ENCODE peak calls at places on chromosomes 6 and 20, in seven cellular contexts. L is brain microvascular endothelial cell, C is OCI-LY7, B is amniotic stem cell, R is HS-5, D is germinal center, M is NCI-H187. P is an unnamed sample.

GRCh38 chr6:41715779-41716515 is 19.5 kb downstream of the TFEB start:
- DNase-seq in L (no peak), C (peak; percentile 59), B (no peak), R (no peak), D (no peak), M (no peak), P (no peak)

GRCh38 chr6:32845381-32845884 is 1.6 kb upstream of the PSMB8 start:
- DNase-seq in L (no peak), C (peak; percentile 60), B (no peak), R (no peak), D (peak; percentile 46), M (no peak), P (no peak)

GRCh38 chr20:53819973-53820451 is 226.4 kb upstream of the ZNF217 start:
- DNase-seq in L (no peak), C (no peak), B (no peak), R (no peak), D (no peak), M (no peak), P (no peak)

GRCh38 chr6:9126845-9127560 is 691.7 kb upstream of the SLC35B3 start:
- DNase-seq in L (peak; percentile 55), C (no peak), B (peak; percentile 78), R (peak; percentile 94), D (no peak), M (no peak), P (no peak)

GRCh38 chr6:168925671-168926070 is 328.0 kb downstream of the THBS2 start:
- DNase-seq in L (no peak), C (no peak), B (no peak), R (no peak), D (no peak), M (no peak), P (no peak)

GRCh38 chr20:14444106-14444505 is 106.7 kb upstream of the FLRT3 start:
- DNase-seq in L (no peak), C (no peak), B (no peak), R (no peak), D (no peak), M (no peak), P (no peak)

GRCh38 chr6:139161169-139161568 is 26.3 kb downstream of the HECA start:
- DNase-seq in L (no peak), C (no peak), B (no peak), R (no peak), D (no peak), M (no peak), P (peak; percentile 60)

GRCh38 chr20:38225900-38226263 is 34.7 kb downstream of the KIAA1755 start:
- DNase-seq in L (no peak), C (no peak), B (no peak), R (no peak), D (no peak), M (no peak), P (no peak)

GRCh38 chr20:911882-912600 is 4.1 kb downstream of the ANGPT4 start:
- DNase-seq in L (no peak), C (peak; percentile 22), B (no peak), R (no peak), D (no peak), M (no peak), P (no peak)

GRCh38 chr6:26743157-26743821 is 83.7 kb upstream of the ZNF322 start:
- DNase-seq in L (peak; percentile 77), C (no peak), B (no peak), R (peak; percentile 58), D (no peak), M (no peak), P (no peak)

GRCh38 chr20:57880155-57880648 is 170.4 kb upstream of the PMEPA1 start:
- DNase-seq in L (no peak), C (no peak), B (no peak), R (no peak), D (no peak), M (no peak), P (no peak)

GRCh38 chr20:34102342-34102741 is 9.7 kb downstream of the EIF2S2 start:
- DNase-seq in L (no peak), C (no peak), B (no peak), R (no peak), D (no peak), M (no peak), P (no peak)

GRCh38 chr6:147043994-147044477 is 160.2 kb upstream of the STXBP5 start:
- DNase-seq in L (no peak), C (no peak), B (no peak), R (no peak), D (no peak), M (no peak), P (no peak)

GRCh38 chr20:18613553-18613952 is 25.7 kb downstream of the DTD1 start:
- DNase-seq in L (peak; percentile 24), C (no peak), B (no peak), R (no peak), D (no peak), M (no peak), P (no peak)

GRCh38 chr20:35541783-35542662 is at the start of gene ERGIC3:
- DNase-seq in L (peak; percentile 94), C (peak; percentile 97), B (peak; percentile 94), R (peak; percentile 75), D (peak; percentile 94), M (peak; percentile 96), P (peak; percentile 89)

GRCh38 chr6:166277021-166277420 is 31.2 kb downstream of the PRR18 start:
- DNase-seq in L (no peak), C (no peak), B (no peak), R (no peak), D (no peak), M (no peak), P (no peak)

GRCh38 chr20:16758459-16759160 is 10.5 kb downstream of the OTOR start:
- DNase-seq in L (no peak), C (no peak), B (no peak), R (no peak), D (no peak), M (no peak), P (no peak)

GRCh38 chr6:157999100-158000051 is 17.7 kb downstream of the SYNJ2 start:
- DNase-seq in L (no peak), C (no peak), B (no peak), R (no peak), D (no peak), M (no peak), P (no peak)

GRCh38 chr6:68468244-68468884 is 166.7 kb upstream of the ADGRB3 start:
- DNase-seq in L (no peak), C (peak; percentile 2), B (no peak), R (no peak), D (no peak), M (no peak), P (no peak)

GRCh38 chr20:44170796-44171410 is 16.1 kb downstream of the JPH2 start:
- DNase-seq in L (no peak), C (no peak), B (no peak), R (peak; percentile 51), D (no peak), M (no peak), P (no peak)

GRCh38 chr20:2693996-2694471 is 1.5 kb downstream of the EBF4 start:
- DNase-seq in L (no peak), C (no peak), B (no peak), R (no peak), D (no peak), M (no peak), P (no peak)

GRCh38 chr20:63782051-63782471 is 42.5 kb downstream of the SLC2A4RG start:
- DNase-seq in L (no peak), C (peak; percentile 26), B (no peak), R (no peak), D (no peak), M (no peak), P (no peak)

P was measured in smooth muscle cell of the brain vasculature.